ENCODE peak calls at places on chromosomes 12 and 14, in six cellular contexts. One of them, this sample, is unnamed.

GRCh38 chr12:16766736-16767135 is 160.8 kb upstream of the LMO3 start:
- DNase-seq in colonic mucosa: no peak
- DNase-seq in AG09319: no peak
- DNase-seq in neural crest cell: no peak
- DNase-seq in cardiac fibroblast: no peak
- DNase-seq in glutamatergic neuron: no peak
- DNase-seq in this sample: no peak

GRCh38 chr14:22471545-22472121 is 117.4 kb downstream of the DAD1 start:
- DNase-seq in glutamatergic neuron: peak
- DNase-seq in neural crest cell: peak
- DNase-seq in cardiac fibroblast: peak
- DNase-seq in colonic mucosa: peak
- DNase-seq in AG09319: no peak
- DNase-seq in this sample: peak

GRCh38 chr14:58299665-58300202 is 1.4 kb downstream of the ARID4A start:
- DNase-seq in colonic mucosa: peak
- DNase-seq in neural crest cell: no peak
- DNase-seq in glutamatergic neuron: no peak
- DNase-seq in AG09319: no peak
- DNase-seq in cardiac fibroblast: peak
- DNase-seq in this sample: no peak

GRCh38 chr12:52248541-52249035 is 15.5 kb downstream of the KRT7 start:
- DNase-seq in glutamatergic neuron: no peak
- DNase-seq in colonic mucosa: no peak
- DNase-seq in AG09319: no peak
- DNase-seq in neural crest cell: no peak
- DNase-seq in cardiac fibroblast: no peak
- DNase-seq in this sample: no peak

GRCh38 chr12:111426341-111427185 is 20.8 kb downstream of the SH2B3 start:
- DNase-seq in colonic mucosa: peak
- DNase-seq in AG09319: no peak
- DNase-seq in glutamatergic neuron: no peak
- DNase-seq in cardiac fibroblast: peak
- DNase-seq in neural crest cell: no peak
- DNase-seq in this sample: no peak

GRCh38 chr14:35821546-35822411 is 4.4 kb upstream of the BRMS1L start:
- DNase-seq in AG09319: no peak
- DNase-seq in glutamatergic neuron: no peak
- DNase-seq in cardiac fibroblast: peak
- DNase-seq in neural crest cell: no peak
- DNase-seq in colonic mucosa: no peak
- DNase-seq in this sample: no peak

GRCh38 chr12:124487065-124487833 is 80.2 kb downstream of the NCOR2 start:
- DNase-seq in colonic mucosa: no peak
- DNase-seq in neural crest cell: no peak
- DNase-seq in cardiac fibroblast: no peak
- DNase-seq in AG09319: no peak
- DNase-seq in glutamatergic neuron: no peak
- DNase-seq in this sample: no peak

GRCh38 chr12:95551305-95551704 is at the start of gene USP44:
- DNase-seq in cardiac fibroblast: no peak
- DNase-seq in AG09319: no peak
- DNase-seq in colonic mucosa: no peak
- DNase-seq in neural crest cell: peak
- DNase-seq in glutamatergic neuron: peak
- DNase-seq in this sample: no peak

GRCh38 chr12:96233941-96234461 is 39.8 kb downstream of the ELK3 start:
- DNase-seq in glutamatergic neuron: peak
- DNase-seq in cardiac fibroblast: peak
- DNase-seq in neural crest cell: no peak
- DNase-seq in colonic mucosa: peak
- DNase-seq in AG09319: peak
- DNase-seq in this sample: no peak

GRCh38 chr12:114895822-114896221 is 211.8 kb upstream of the TBX3 start:
- DNase-seq in cardiac fibroblast: no peak
- DNase-seq in colonic mucosa: no peak
- DNase-seq in neural crest cell: no peak
- DNase-seq in glutamatergic neuron: no peak
- DNase-seq in AG09319: no peak
- DNase-seq in this sample: no peak

GRCh38 chr12:87332987-87333761 is 696.0 kb downstream of the C12orf50 start:
- DNase-seq in AG09319: no peak
- DNase-seq in colonic mucosa: no peak
- DNase-seq in cardiac fibroblast: no peak
- DNase-seq in neural crest cell: no peak
- DNase-seq in glutamatergic neuron: no peak
- DNase-seq in this sample: no peak

GRCh38 chr12:96454396-96454795 is 35.0 kb upstream of the CFAP54 start:
- DNase-seq in cardiac fibroblast: peak
- DNase-seq in AG09319: no peak
- DNase-seq in neural crest cell: no peak
- DNase-seq in colonic mucosa: no peak
- DNase-seq in glutamatergic neuron: no peak
- DNase-seq in this sample: no peak

GRCh38 chr14:24317141-24317927 is 6.0 kb downstream of the LTB4R start:
- DNase-seq in cardiac fibroblast: peak
- DNase-seq in AG09319: no peak
- DNase-seq in colonic mucosa: no peak
- DNase-seq in neural crest cell: no peak
- DNase-seq in glutamatergic neuron: no peak
- DNase-seq in this sample: no peak

GRCh38 chr12:77232045-77232444 is 166.7 kb upstream of the E2F7 start:
- DNase-seq in neural crest cell: no peak
- DNase-seq in AG09319: peak
- DNase-seq in colonic mucosa: no peak
- DNase-seq in cardiac fibroblast: peak
- DNase-seq in glutamatergic neuron: no peak
- DNase-seq in this sample: no peak

GRCh38 chr12:121505513-121505912 is 75.3 kb downstream of the KDM2B start:
- DNase-seq in glutamatergic neuron: no peak
- DNase-seq in neural crest cell: no peak
- DNase-seq in cardiac fibroblast: peak
- DNase-seq in colonic mucosa: no peak
- DNase-seq in AG09319: no peak
- DNase-seq in this sample: no peak

DNA sequence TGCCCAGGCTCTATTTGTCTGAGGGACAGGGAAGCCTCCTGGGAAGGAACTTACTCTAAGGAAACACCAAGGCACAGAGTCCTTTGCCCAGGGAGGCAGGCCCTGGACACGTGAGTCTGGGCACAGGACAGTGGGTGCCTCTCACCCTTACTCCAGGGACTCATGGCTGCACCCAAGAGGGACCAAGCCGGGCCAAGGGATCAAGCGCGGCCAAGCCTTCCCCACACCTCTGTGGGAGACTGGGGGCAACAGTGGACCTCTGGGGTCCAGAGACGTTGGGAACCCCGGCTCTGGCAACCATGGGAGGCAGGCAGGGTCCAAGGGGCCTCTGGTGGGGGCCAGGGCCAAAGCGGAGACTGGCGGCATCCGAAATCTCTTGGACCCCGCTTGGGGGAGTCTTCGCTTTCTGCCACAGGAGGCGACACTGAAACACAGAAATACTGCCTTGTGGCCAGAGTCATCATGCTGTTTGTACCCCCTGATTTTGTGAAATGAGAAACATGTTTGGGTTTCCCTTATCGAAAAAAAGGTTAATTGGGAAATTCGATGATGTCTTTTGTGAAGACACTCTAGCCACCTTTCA is 51.7 kb upstream of the BCL11B start:
- DNase-seq in AG09319: no peak
- DNase-seq in cardiac fibroblast: no peak
- DNase-seq in neural crest cell: no peak
- DNase-seq in glutamatergic neuron: no peak
- DNase-seq in colonic mucosa: no peak
- DNase-seq in this sample: no peak
- TF ChIP-seq CTCF in AG09319: no peak
- TF ChIP-seq CTCF in cardiac fibroblast: no peak
- TF ChIP-seq CTCF in neural crest cell: no peak
- TF ChIP-seq CTCF in glutamatergic neuron: no peak
- TF ChIP-seq CTCF in colonic mucosa: no peak
- TF ChIP-seq CTCF in this sample: no peak

GRCh38 chr12:2739832-2740641 is 54.7 kb upstream of the FKBP4 start:
- DNase-seq in cardiac fibroblast: peak
- DNase-seq in colonic mucosa: peak
- DNase-seq in neural crest cell: peak
- DNase-seq in glutamatergic neuron: no peak
- DNase-seq in AG09319: no peak
- DNase-seq in this sample: peak
- TF ChIP-seq CTCF in cardiac fibroblast: peak
- TF ChIP-seq CTCF in colonic mucosa: peak
- TF ChIP-seq CTCF in neural crest cell: peak
- TF ChIP-seq CTCF in glutamatergic neuron: peak
- TF ChIP-seq CTCF in AG09319: peak
- TF ChIP-seq CTCF in this sample: peak

DNA sequence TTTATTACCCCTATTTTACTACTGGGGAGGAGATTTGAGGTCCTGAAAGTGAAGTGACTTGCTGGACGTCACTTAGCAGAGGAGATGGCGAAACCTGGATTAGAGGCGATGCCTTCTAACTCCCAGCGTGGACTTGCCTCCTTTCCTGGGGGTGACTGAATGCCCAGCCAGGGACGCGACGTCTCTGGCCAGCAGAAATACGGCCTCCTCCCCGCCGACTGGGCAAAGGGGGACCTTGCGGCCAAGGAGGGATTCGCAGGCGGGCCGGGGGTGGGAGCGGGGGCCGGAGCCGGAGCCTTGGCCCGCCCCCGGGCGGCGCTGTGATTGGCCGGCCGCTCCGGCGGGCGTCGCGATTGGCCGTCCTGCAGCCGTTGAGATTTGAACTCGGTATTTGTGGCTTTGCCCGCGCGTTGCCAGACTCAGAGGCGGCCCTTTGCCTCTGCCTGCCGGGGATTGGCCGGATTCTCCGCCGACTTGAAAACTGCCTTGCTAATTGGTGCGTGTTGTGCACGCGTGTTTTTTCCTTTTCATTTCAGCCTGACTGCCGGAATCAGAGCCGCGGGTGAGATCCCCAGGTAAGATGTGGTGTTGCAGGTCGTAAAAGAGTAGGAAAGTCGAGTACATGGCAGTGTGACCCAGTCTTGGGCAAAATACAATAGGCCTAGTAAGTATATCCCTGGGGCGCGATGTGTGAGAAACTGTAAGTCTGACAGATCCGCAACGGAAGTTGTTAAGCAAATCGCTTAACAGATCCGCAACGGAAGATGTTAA is at the start of gene NCAPD2:
- DNase-seq in glutamatergic neuron: peak
- DNase-seq in colonic mucosa: peak
- DNase-seq in AG09319: peak
- DNase-seq in neural crest cell: peak
- DNase-seq in cardiac fibroblast: peak
- DNase-seq in this sample: peak
- TF ChIP-seq CTCF in glutamatergic neuron: peak
- TF ChIP-seq CTCF in colonic mucosa: peak
- TF ChIP-seq CTCF in AG09319: peak
- TF ChIP-seq CTCF in neural crest cell: peak
- TF ChIP-seq CTCF in cardiac fibroblast: peak
- TF ChIP-seq CTCF in this sample: no peak

GRCh38 chr12:15589328-15590032 is 199.7 kb downstream of the EPS8 start:
- DNase-seq in cardiac fibroblast: peak
- DNase-seq in glutamatergic neuron: no peak
- DNase-seq in colonic mucosa: no peak
- DNase-seq in AG09319: no peak
- DNase-seq in neural crest cell: no peak
- DNase-seq in this sample: no peak

GRCh38 chr12:15591811-15592210 is 197.4 kb downstream of the EPS8 start:
- DNase-seq in cardiac fibroblast: no peak
- DNase-seq in neural crest cell: no peak
- DNase-seq in colonic mucosa: no peak
- DNase-seq in AG09319: no peak
- DNase-seq in glutamatergic neuron: no peak
- DNase-seq in this sample: no peak

GRCh38 chr12:15590180-15590826 is 198.9 kb downstream of the EPS8 start:
- DNase-seq in colonic mucosa: peak
- DNase-seq in neural crest cell: peak
- DNase-seq in cardiac fibroblast: peak
- DNase-seq in AG09319: no peak
- DNase-seq in glutamatergic neuron: no peak
- DNase-seq in this sample: peak

GRCh38 chr12:15596174-15596573 is 193.0 kb downstream of the EPS8 start:
- DNase-seq in neural crest cell: no peak
- DNase-seq in AG09319: no peak
- DNase-seq in cardiac fibroblast: no peak
- DNase-seq in glutamatergic neuron: no peak
- DNase-seq in colonic mucosa: no peak
- DNase-seq in this sample: no peak

GRCh38 chr12:15592934-15593333 is 196.3 kb downstream of the EPS8 start:
- DNase-seq in glutamatergic neuron: no peak
- DNase-seq in colonic mucosa: no peak
- DNase-seq in AG09319: no peak
- DNase-seq in neural crest cell: no peak
- DNase-seq in cardiac fibroblast: peak
- DNase-seq in this sample: no peak
- TF ChIP-seq CTCF in glutamatergic neuron: no peak
- TF ChIP-seq CTCF in colonic mucosa: no peak
- TF ChIP-seq CTCF in AG09319: peak
- TF ChIP-seq CTCF in neural crest cell: no peak
- TF ChIP-seq CTCF in cardiac fibroblast: peak
- TF ChIP-seq CTCF in this sample: no peak

DNA sequence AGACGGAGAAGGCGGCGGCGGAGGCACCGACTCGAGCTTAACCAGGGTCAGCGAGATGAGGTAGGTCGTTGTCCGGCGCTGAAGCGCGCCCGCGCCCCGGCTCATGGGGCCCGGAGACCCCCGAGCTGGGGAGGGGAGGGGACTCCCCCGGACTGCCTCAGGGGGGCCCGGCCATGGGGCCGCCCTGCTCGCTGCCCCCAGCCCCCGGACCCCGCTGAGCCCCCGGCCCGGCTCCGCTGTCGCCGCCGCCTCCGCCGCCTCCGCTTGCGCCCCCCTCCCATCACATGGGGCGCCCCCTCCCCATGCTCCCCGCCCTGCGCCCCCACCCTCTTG is 434 bp downstream of the AGAP2 start:
- DNase-seq in colonic mucosa: no peak
- DNase-seq in neural crest cell: no peak
- DNase-seq in AG09319: no peak
- DNase-seq in glutamatergic neuron: no peak
- DNase-seq in cardiac fibroblast: no peak
- DNase-seq in this sample: no peak
- TF ChIP-seq CTCF in colonic mucosa: no peak
- TF ChIP-seq CTCF in neural crest cell: no peak
- TF ChIP-seq CTCF in AG09319: no peak
- TF ChIP-seq CTCF in glutamatergic neuron: no peak
- TF ChIP-seq CTCF in cardiac fibroblast: no peak
- TF ChIP-seq CTCF in this sample: no peak

DNA sequence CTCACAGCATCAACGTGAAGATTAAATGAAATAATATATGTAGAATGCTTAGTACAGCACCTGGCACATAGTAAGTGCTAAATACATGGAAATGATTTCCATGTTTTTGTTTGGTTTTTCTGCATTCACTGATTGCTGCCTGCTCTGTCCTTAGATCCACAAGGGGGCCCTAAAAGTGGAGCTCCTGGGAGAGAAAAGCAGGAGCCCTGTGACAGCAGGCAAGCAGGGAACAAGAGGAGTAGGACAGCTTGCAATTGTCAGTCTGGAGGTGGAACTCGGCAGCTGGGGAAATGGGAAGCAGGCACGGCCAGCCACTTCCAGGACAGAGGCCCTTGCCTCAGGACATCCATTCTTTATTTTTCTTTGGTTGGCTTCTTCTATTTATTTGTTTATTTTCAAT is 292.9 kb downstream of the BMP4 start:
- DNase-seq in cardiac fibroblast: peak
- DNase-seq in colonic mucosa: no peak
- DNase-seq in AG09319: no peak
- DNase-seq in neural crest cell: no peak
- DNase-seq in glutamatergic neuron: peak
- DNase-seq in this sample: peak
- TF ChIP-seq CTCF in cardiac fibroblast: peak
- TF ChIP-seq CTCF in colonic mucosa: no peak
- TF ChIP-seq CTCF in AG09319: peak
- TF ChIP-seq CTCF in neural crest cell: peak
- TF ChIP-seq CTCF in glutamatergic neuron: peak
- TF ChIP-seq CTCF in this sample: peak

GRCh38 chr14:81268016-81268416 is 47.3 kb upstream of the GTF2A1 start:
- DNase-seq in colonic mucosa: no peak
- DNase-seq in cardiac fibroblast: peak
- DNase-seq in glutamatergic neuron: no peak
- DNase-seq in AG09319: no peak
- DNase-seq in neural crest cell: no peak
- DNase-seq in this sample: no peak
- TF ChIP-seq CTCF in colonic mucosa: no peak
- TF ChIP-seq CTCF in cardiac fibroblast: no peak
- TF ChIP-seq CTCF in glutamatergic neuron: no peak
- TF ChIP-seq CTCF in AG09319: no peak
- TF ChIP-seq CTCF in neural crest cell: peak
- TF ChIP-seq CTCF in this sample: no peak

This sample was measured in nephron progenitor cell.